ENCODE peak calls at places on chromosomes 1 and 21, in five cellular contexts. T is mucosa of descending colon, Q is mammary epithelial cell, M is neural progenitor cell, S is cardiac fibroblast. B is an unnamed sample.

GRCh38 chr1:216430744-216431143 is 7.5 kb upstream of the USH2A start:
- DNase-seq in T (no peak), Q (no peak), M (no peak), S (no peak), B (no peak)

GRCh38 chr1:40478276-40478675 is 1.2 kb downstream of the ZFP69 start:
- DNase-seq in T (no peak), Q (no peak), M (no peak), S (no peak), B (no peak)

GRCh38 chr1:55375617-55376258 is 160.6 kb upstream of the USP24 start:
- DNase-seq in T (peak; percentile 28), Q (peak; percentile 4), M (peak; percentile 69), S (peak; percentile 71), B (peak; percentile 13)

GRCh38 chr1:178942285-178943218 is 71.7 kb upstream of the ANGPTL1 start:
- DNase-seq in T (no peak), Q (no peak), M (no peak), S (peak; percentile 28), B (no peak)

GRCh38 chr1:238340989-238341388 is 450.3 kb upstream of the ZP4 start:
- DNase-seq in T (no peak), Q (no peak), M (no peak), S (peak; percentile 0), B (no peak)

GRCh38 chr1:118783095-118783758 is 204.9 kb downstream of the TBX15 start:
- DNase-seq in T (no peak), Q (no peak), M (peak; percentile 23), S (no peak), B (no peak)

GRCh38 chr1:235425357-235425756 is 58.1 kb downstream of the TBCE start:
- DNase-seq in T (no peak), Q (no peak), M (no peak), S (no peak), B (no peak)

GRCh38 chr1:909861-910310 is 13.8 kb upstream of the SAMD11 start:
- DNase-seq in T (peak; percentile 21), Q (no peak), M (peak; percentile 1), S (no peak), B (no peak)

GRCh38 chr1:6268431-6268830 is 7.5 kb upstream of the GPR153 start:
- DNase-seq in T (no peak), Q (no peak), M (peak; percentile 58), S (no peak), B (no peak)

GRCh38 chr1:70914224-70914623 is 133.4 kb downstream of the PTGER3 start:
- DNase-seq in T (no peak), Q (no peak), M (no peak), S (no peak), B (no peak)

GRCh38 chr1:54254055-54254454 is 54.1 kb downstream of the MRPL37 start:
- DNase-seq in T (peak; percentile 63), Q (peak; percentile 25), M (no peak), S (peak; percentile 58), B (no peak)

GRCh38 chr1:113981962-113982931 is 3.0 kb downstream of the OLFML3 start:
- DNase-seq in T (peak; percentile 49), Q (peak; percentile 19), M (no peak), S (peak; percentile 85), B (no peak)

DNA sequence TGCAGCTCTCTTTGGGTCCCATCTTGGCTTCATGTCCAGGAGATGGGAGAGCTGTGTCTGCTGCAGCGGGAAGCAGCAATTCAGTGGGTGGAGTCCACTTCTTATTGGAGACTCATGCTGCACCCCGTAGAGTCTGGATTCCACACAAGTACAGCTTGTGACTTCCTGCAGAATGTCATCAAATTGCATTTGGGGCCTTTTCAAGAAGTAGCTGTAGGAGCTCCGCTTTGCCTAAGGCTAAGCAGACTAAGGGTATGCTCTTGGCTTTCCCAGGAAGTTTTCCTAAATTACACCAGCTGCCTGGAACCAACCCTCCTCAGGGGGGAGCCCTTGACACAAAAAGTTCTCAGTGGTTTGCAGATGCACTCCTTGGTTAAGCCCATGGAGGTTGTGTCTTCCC is 5.7 kb upstream of the MOB3C start:
- DNase-seq in T (peak; percentile 65), Q (peak; percentile 40), M (no peak), S (peak; percentile 55), B (no peak)
- H3K4me3 ChIP-seq in T (no peak overlapping the region), Q (no peak overlapping the region), M (no peak overlapping the region), S (no peak overlapping the region), B (no peak overlapping the region)

DNA sequence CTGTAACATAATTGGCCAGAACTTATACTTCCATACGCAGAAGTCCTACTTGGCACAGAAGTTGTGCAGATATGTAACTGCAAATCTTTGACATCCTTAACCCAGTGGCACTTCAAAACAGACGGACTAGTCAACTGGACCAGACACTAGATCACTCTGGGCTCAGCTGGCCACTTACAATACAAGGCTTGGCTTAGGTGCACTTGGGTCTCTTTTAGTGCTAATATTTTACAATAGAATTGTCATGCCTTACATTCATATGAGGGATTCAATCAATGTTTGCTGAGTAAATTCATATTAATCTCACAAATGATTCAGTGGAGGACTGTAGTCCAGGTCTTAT is 20.1 kb downstream of the XKR8 start:
- DNase-seq in T (no peak), Q (no peak), M (no peak), S (no peak), B (no peak)
- H3K4me3 ChIP-seq in T (no peak overlapping the region), Q (no peak overlapping the region), M (no peak overlapping the region), S (no peak overlapping the region), B (no peak overlapping the region)

GRCh38 chr21:43866233-43866632 is 1.2 kb downstream of the AGPAT3 start:
- DNase-seq in T (peak; percentile 67), Q (peak; percentile 29), M (peak; percentile 19), S (peak; percentile 40), B (peak; percentile 55)
- H3K4me3 ChIP-seq in T (no peak overlapping the region), Q (peak overlapping the region; percentile 55), M (peak overlapping the region; percentile 66), S (peak overlapping the region; percentile 50), B (peak overlapping the region; percentile 87)

GRCh38 chr1:30366199-30366598 is 357.2 kb downstream of the MATN1 start:
- DNase-seq in T (no peak), Q (no peak), M (no peak), S (no peak), B (no peak)
- H3K4me3 ChIP-seq in T (no peak overlapping the region), Q (no peak overlapping the region), M (no peak overlapping the region), S (no peak overlapping the region), B (no peak overlapping the region)

DNA sequence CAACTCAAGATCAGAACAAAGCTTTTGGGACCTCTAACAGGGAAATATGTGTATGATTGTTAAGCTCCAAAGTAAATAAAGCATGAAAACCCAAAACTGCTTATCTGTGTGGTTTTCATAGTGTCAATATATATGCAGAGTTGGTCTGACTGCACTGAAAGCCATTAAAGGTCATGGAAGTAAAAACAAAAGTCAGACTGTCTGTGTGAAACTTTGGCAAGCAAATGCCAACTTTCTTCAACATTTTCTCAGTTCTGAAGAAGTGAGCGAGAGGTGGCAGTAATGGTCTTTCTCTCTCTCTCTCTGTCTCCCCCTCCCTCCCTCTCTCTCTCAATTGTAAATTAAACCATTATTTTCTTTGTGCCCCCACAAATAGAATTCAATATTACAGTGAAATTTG is 100.1 kb upstream of the S1PR1 start:
- DNase-seq in T (no peak), Q (no peak), M (peak; percentile 26), S (peak; percentile 53), B (no peak)
- H3K4me3 ChIP-seq in T (no peak overlapping the region), Q (no peak overlapping the region), M (no peak overlapping the region), S (no peak overlapping the region), B (no peak overlapping the region)

B was measured in prostate gland.